ENCODE peak calls at places on chromosomes 11 and 22, in ten cellular contexts. L is mucosa of gallbladder, I is fibroblast of villous mesenchyme, X is left ventricle myocardium inferior, G is fibroblast of the conjunctiva, H is activated B cell treated with CpG ODN at 0.5 μM for 24 hours, Q is T47D, K is AG04450, O is NCI-H2081 treated with DMSO at 0.1 percent for 48 hours, S is GM12865. N is an unnamed sample.

GRCh38 chr11:12157241-12157661 is 46.9 kb downstream of the MICAL2 start:
- DNase-seq in L (no peak), I (peak), X (no peak), G (no peak), H (no peak), Q (no peak), K (no peak), O (no peak), S (no peak), N (no peak)

GRCh38 chr11:59815754-59816153 is 5.2 kb upstream of the MRPL16 start:
- DNase-seq in L (no peak), I (no peak), X (no peak), G (no peak), H (no peak), Q (no peak), K (no peak), O (no peak), S (no peak), N (no peak)

GRCh38 chr11:72203163-72203562 is 11.2 kb downstream of the FOLR1 start:
- DNase-seq in L (no peak), I (no peak), X (no peak), G (no peak), H (no peak), Q (peak), K (no peak), O (no peak), S (no peak), N (no peak)

GRCh38 chr11:100629671-100630070 is 57.4 kb upstream of the ARHGAP42 start:
- DNase-seq in L (no peak), I (peak), X (no peak), G (no peak), H (no peak), Q (peak), K (no peak), O (no peak), S (no peak), N (no peak)

GRCh38 chr22:44093791-44094190 is 69.7 kb downstream of the PARVB start:
- DNase-seq in L (no peak), I (no peak), X (no peak), G (no peak), H (no peak), Q (no peak), K (no peak), O (no peak), S (no peak), N (no peak)

GRCh38 chr11:76615950-76616349 is 54.6 kb downstream of the LRRC32 start:
- DNase-seq in L (no peak), I (no peak), X (peak), G (peak), H (peak), Q (no peak), K (no peak), O (no peak), S (no peak), N (no peak)

GRCh38 chr11:27698872-27699241 is 1.4 kb downstream of the BDNF start:
- DNase-seq in L (peak), I (peak), X (peak), G (peak), H (no peak), Q (peak), K (peak), O (no peak), S (peak), N (peak)

GRCh38 chr11:34143048-34143447 is 37.6 kb downstream of the NAT10 start:
- DNase-seq in L (no peak), I (no peak), X (no peak), G (no peak), H (no peak), Q (no peak), K (no peak), O (no peak), S (no peak), N (no peak)

GRCh38 chr22:38218661-38219331 is 17.0 kb downstream of the MAFF start:
- DNase-seq in L (peak), I (peak), X (peak), G (peak), H (no peak), Q (peak), K (peak), O (no peak), S (peak), N (peak)

GRCh38 chr22:24095816-24096215 is 84.7 kb downstream of the CABIN1 start:
- DNase-seq in L (no peak), I (peak), X (no peak), G (no peak), H (no peak), Q (no peak), K (no peak), O (no peak), S (no peak), N (no peak)

GRCh38 chr11:95301497-95301896 is 70.5 kb upstream of the SESN3 start:
- DNase-seq in L (peak), I (no peak), X (no peak), G (no peak), H (no peak), Q (no peak), K (no peak), O (no peak), S (no peak), N (no peak)

GRCh38 chr22:26416670-26417270 is 12.3 kb upstream of the ASPHD2 start:
- DNase-seq in L (no peak), I (peak), X (no peak), G (peak), H (no peak), Q (peak), K (peak), O (no peak), S (no peak), N (no peak)

GRCh38 chr11:46686886-46687810 is 13.3 kb downstream of the ARHGAP1 start:
- DNase-seq in L (no peak), I (peak), X (no peak), G (peak), H (no peak), Q (no peak), K (peak), O (no peak), S (no peak), N (no peak)

GRCh38 chr22:40634119-40634903 is 2.2 kb downstream of the MRTFA start:
- DNase-seq in L (no peak), I (no peak), X (no peak), G (no peak), H (no peak), Q (no peak), K (no peak), O (no peak), S (no peak), N (no peak)

GRCh38 chr11:101775033-101775432 is 139.8 kb upstream of the CEP126 start:
- DNase-seq in L (no peak), I (peak), X (no peak), G (no peak), H (no peak), Q (no peak), K (peak), O (no peak), S (no peak), N (no peak)

GRCh38 chr11:8230921-8231847 is 32.5 kb downstream of the LMO1 start:
- DNase-seq in L (no peak), I (no peak), X (no peak), G (no peak), H (no peak), Q (no peak), K (no peak), O (no peak), S (no peak), N (no peak)

GRCh38 chr11:33027846-33028536 is 11.4 kb upstream of the TCP11L1 start:
- DNase-seq in L (no peak), I (peak), X (no peak), G (no peak), H (no peak), Q (no peak), K (no peak), O (no peak), S (no peak), N (no peak)

GRCh38 chr22:49255741-49256318 is 571.8 kb downstream of the BRD1 start:
- DNase-seq in L (no peak), I (no peak), X (no peak), G (no peak), H (no peak), Q (no peak), K (no peak), O (no peak), S (no peak), N (no peak)

GRCh38 chr11:80239217-80239616 is 798.4 kb upstream of the TENM4 start:
- DNase-seq in L (peak), I (no peak), X (no peak), G (peak), H (no peak), Q (no peak), K (no peak), O (no peak), S (no peak), N (no peak)

GRCh38 chr11:133821776-133822175 is 23.5 kb downstream of the SPATA19 start:
- DNase-seq in L (peak), I (no peak), X (peak), G (no peak), H (no peak), Q (peak), K (no peak), O (peak), S (peak), N (peak)

GRCh38 chr22:35174398-35174797 is 82.9 kb upstream of the HMGXB4 start:
- DNase-seq in L (no peak), I (no peak), X (no peak), G (no peak), H (no peak), Q (no peak), K (no peak), O (no peak), S (no peak), N (no peak)

GRCh38 chr22:47943729-47944700 is 1181.6 kb downstream of the TBC1D22A start:
- DNase-seq in L (no peak), I (no peak), X (no peak), G (no peak), H (no peak), Q (no peak), K (no peak), O (no peak), S (peak), N (no peak)

GRCh38 chr11:103863497-103863896 is 172.9 kb upstream of the DDI1 start:
- DNase-seq in L (no peak), I (peak), X (no peak), G (peak), H (no peak), Q (no peak), K (peak), O (no peak), S (no peak), N (no peak)

GRCh38 chr11:133656100-133656635 is 123.9 kb upstream of the OPCML start:
- DNase-seq in L (no peak), I (no peak), X (no peak), G (no peak), H (no peak), Q (no peak), K (no peak), O (no peak), S (no peak), N (no peak)

GRCh38 chr11:109426442-109426841 is 4.5 kb downstream of the C11orf87 start:
- DNase-seq in L (no peak), I (no peak), X (no peak), G (no peak), H (no peak), Q (no peak), K (no peak), O (no peak), S (no peak), N (no peak)

GRCh38 chr22:37290737-37291136 is 8.4 kb downstream of the CYTH4 start:
- DNase-seq in L (no peak), I (peak), X (peak), G (no peak), H (no peak), Q (no peak), K (peak), O (no peak), S (no peak), N (no peak)

GRCh38 chr22:29314537-29315285 is 786 bp downstream of the RASL10A start:
- DNase-seq in L (no peak), I (no peak), X (no peak), G (no peak), H (no peak), Q (no peak), K (no peak), O (no peak), S (no peak), N (no peak)

GRCh38 chr22:22853713-22854112 is 33.9 kb upstream of the IGLL5 start:
- DNase-seq in L (no peak), I (no peak), X (no peak), G (no peak), H (no peak), Q (no peak), K (no peak), O (no peak), S (no peak), N (no peak)

GRCh38 chr11:56932572-56933235 is 56.0 kb upstream of the OR5AK2 start:
- DNase-seq in L (peak), I (peak), X (no peak), G (peak), H (no peak), Q (no peak), K (no peak), O (no peak), S (no peak), N (peak)

GRCh38 chr11:126855536-126855935 is 145.0 kb downstream of the KIRREL3 start:
- DNase-seq in L (no peak), I (no peak), X (no peak), G (no peak), H (no peak), Q (no peak), K (no peak), O (no peak), S (no peak), N (no peak)

GRCh38 chr22:16819249-16819648 is 6.0 kb downstream of the XKR3 start:
- DNase-seq in L (no peak), I (no peak), X (no peak), G (no peak), H (no peak), Q (no peak), K (no peak), O (no peak), S (no peak), N (no peak)

GRCh38 chr11:2150206-2150847 is 10.7 kb downstream of the INS start:
- DNase-seq in L (no peak), I (peak), X (no peak), G (peak), H (no peak), Q (peak), K (peak), O (no peak), S (no peak), N (peak)

GRCh38 chr11:23840872-23841271 is 656.0 kb upstream of the LUZP2 start:
- DNase-seq in L (no peak), I (no peak), X (no peak), G (no peak), H (no peak), Q (no peak), K (no peak), O (no peak), S (no peak), N (no peak)

GRCh38 chr22:22720201-22720723 is 75.8 kb downstream of the GGTLC2 start:
- DNase-seq in L (peak), I (peak), X (no peak), G (peak), H (peak), Q (peak), K (no peak), O (no peak), S (peak), N (peak)

GRCh38 chr11:31412946-31413345 is 43.3 kb downstream of the DNAJC24 start:
- DNase-seq in L (no peak), I (peak), X (no peak), G (peak), H (no peak), Q (no peak), K (peak), O (no peak), S (no peak), N (no peak)

GRCh38 chr22:44782286-44782830 is 30.0 kb downstream of the ARHGAP8 start:
- DNase-seq in L (no peak), I (peak), X (no peak), G (no peak), H (no peak), Q (no peak), K (no peak), O (no peak), S (no peak), N (no peak)

GRCh38 chr11:6635082-6635932 is 16.1 kb upstream of the TPP1 start:
- DNase-seq in L (peak), I (peak), X (peak), G (no peak), H (no peak), Q (no peak), K (no peak), O (no peak), S (no peak), N (no peak)

GRCh38 chr11:394034-394857 is at the start of gene PKP3:
- DNase-seq in L (peak), I (peak), X (no peak), G (no peak), H (no peak), Q (peak), K (no peak), O (no peak), S (no peak), N (peak)

GRCh38 chr11:75565221-75565814 is 3.3 kb downstream of the SERPINH1 start:
- DNase-seq in L (peak), I (peak), X (peak), G (no peak), H (no peak), Q (no peak), K (no peak), O (no peak), S (no peak), N (no peak)